ENCODE peak calls at places on chromosomes 12 and 14, in five cellular contexts. D, S, Q, A and B are unnamed samples. For H3K36me3, the result is how much of the 10 kb centered on the place peaks cover.

GRCh38 chr14:68208218-68208617 is 388.6 kb downstream of the RAD51B start:
- DNase-seq in A (no peak), D (no peak), Q (no peak), S (no peak), B (no peak)

GRCh38 chr12:30146561-30146960 is 362.8 kb upstream of the TMTC1 start:
- DNase-seq in S (no peak), A (no peak), D (no peak), Q (no peak), B (no peak)

GRCh38 chr12:122032570-122032969 is 10.9 kb downstream of the BCL7A start:
- DNase-seq in S (no peak), D (no peak), Q (peak), A (no peak), B (no peak)

GRCh38 chr14:66070542-66071319 is 415.4 kb upstream of the CCDC196 start:
- DNase-seq in S (no peak), A (no peak), D (peak), Q (peak), B (no peak)

GRCh38 chr14:93480867-93481266 is 50.1 kb downstream of the UNC79 start:
- DNase-seq in D (no peak), S (no peak), Q (no peak), A (no peak), B (no peak)

GRCh38 chr12:66044731-66045130 is 85.8 kb downstream of the LLPH start:
- DNase-seq in A (no peak), D (no peak), Q (no peak), S (no peak), B (no peak)

GRCh38 chr14:64761441-64762043 is 57.3 kb downstream of the PLEKHG3 start:
- DNase-seq in S (no peak), A (no peak), D (peak), Q (no peak), B (peak)

GRCh38 chr12:103877288-103877687 is 36.3 kb upstream of the NT5DC3 start:
- DNase-seq in A (no peak), D (no peak), Q (no peak), S (no peak), B (no peak)

GRCh38 chr14:101352567-101352966 is 208.7 kb upstream of the DIO3 start:
- DNase-seq in D (no peak), Q (no peak), S (peak), A (peak), B (no peak)

GRCh38 chr12:32885831-32886230 is 10.7 kb downstream of the PKP2 start:
- DNase-seq in Q (no peak), D (no peak), S (no peak), A (no peak), B (no peak)

GRCh38 chr12:43847427-43847826 is 11.5 kb downstream of the TMEM117 start:
- DNase-seq in Q (no peak), D (no peak), S (no peak), A (no peak), B (no peak)

GRCh38 chr14:46571970-46572369 is 79.6 kb downstream of the RPL10L start:
- DNase-seq in Q (no peak), S (no peak), A (no peak), D (no peak), B (no peak)

GRCh38 chr12:72267974-72268373 is 4.2 kb upstream of the TRHDE start:
- DNase-seq in S (no peak), D (no peak), Q (no peak), A (no peak), B (no peak)

GRCh38 chr14:71762575-71762974 is 169.7 kb upstream of the RGS6 start:
- DNase-seq in Q (no peak), D (no peak), S (no peak), A (no peak), B (no peak)

GRCh38 chr12:120658286-120659150 is 18.1 kb downstream of the CABP1 start:
- DNase-seq in S (no peak), A (no peak), Q (no peak), D (no peak), B (no peak)

GRCh38 chr14:76323331-76324050 is 52.4 kb upstream of the ESRRB start:
- DNase-seq in A (no peak), Q (no peak), S (peak), D (no peak), B (peak)

GRCh38 chr12:115354007-115354452 is 670.1 kb upstream of the TBX3 start:
- DNase-seq in D (peak), Q (no peak), S (peak), A (peak), B (peak)

GRCh38 chr12:121576851-121577391 is 3.9 kb downstream of the KDM2B start:
- DNase-seq in A (no peak), S (no peak), Q (no peak), D (no peak), B (no peak)

GRCh38 chr12:104504151-104504550 is 47.4 kb downstream of the CHST11 start:
- DNase-seq in S (no peak), D (no peak), A (no peak), Q (no peak), B (no peak)

GRCh38 chr12:112096070-112096469 is 12.5 kb downstream of the NAA25 start:
- DNase-seq in D (no peak), Q (no peak), S (no peak), A (no peak), B (no peak)

GRCh38 chr12:1474059-1474537 is 120.3 kb downstream of the FBXL14 start:
- DNase-seq in S (no peak), Q (no peak), D (no peak), A (no peak), B (no peak)

GRCh38 chr12:28583771-28584261 is 393.6 kb downstream of the CCDC91 start:
- DNase-seq in A (no peak), Q (no peak), D (no peak), S (no peak), B (no peak)

GRCh38 chr12:107642240-107642639 is 43.4 kb upstream of the PWP1 start:
- DNase-seq in S (no peak), A (no peak), D (no peak), Q (no peak), B (no peak)

GRCh38 chr14:91317381-91318313 is 73.1 kb upstream of the GPR68 start:
- DNase-seq in S (peak), Q (peak), A (no peak), D (peak), B (no peak)

GRCh38 chr14:71339650-71340415 is 432.6 kb downstream of the PCNX1 start:
- DNase-seq in S (no peak), A (no peak), D (no peak), Q (no peak), B (no peak)

GRCh38 chr12:82524020-82524419 is 162.7 kb upstream of the TMTC2 start:
- DNase-seq in A (no peak), D (no peak), S (no peak), Q (no peak), B (no peak)

GRCh38 chr12:26268841-26269553 is 73.6 kb downstream of the SSPN start:
- DNase-seq in Q (no peak), A (no peak), S (no peak), D (peak), B (no peak)

GRCh38 chr12:92551853-92552397 is 150.9 kb upstream of the PLEKHG7 start:
- DNase-seq in Q (no peak), A (no peak), S (no peak), D (no peak), B (no peak)

GRCh38 chr12:12147111-12147510 is 76.4 kb downstream of the BCL2L14 start:
- DNase-seq in D (no peak), S (no peak), Q (no peak), A (no peak), B (no peak)

GRCh38 chr12:70180140-70180539 is 63.1 kb upstream of the CNOT2 start:
- DNase-seq in Q (no peak), D (no peak), A (no peak), S (no peak), B (no peak)

GRCh38 chr12:23543767-23544166 is 405.7 kb downstream of the SOX5 start:
- DNase-seq in D (no peak), S (no peak), Q (no peak), A (no peak), B (no peak)

GRCh38 chr14:103616635-103617300 is 12.2 kb upstream of the KLC1 start:
- DNase-seq in S (no peak), A (no peak), Q (no peak), D (no peak), B (no peak)

GRCh38 chr12:106118278-106118820 is 20.4 kb downstream of the NUAK1 start:
- DNase-seq in Q (no peak), A (no peak), D (no peak), S (no peak), B (no peak)

GRCh38 chr12:129635003-129635685 is 268.7 kb downstream of the TMEM132D start:
- DNase-seq in Q (no peak), A (no peak), S (no peak), D (no peak), B (no peak)

GRCh38 chr14:85471744-85472143 is 58.2 kb upstream of the FLRT2 start:
- DNase-seq in S (no peak), D (peak), Q (no peak), A (no peak), B (no peak)

GRCh38 chr12:18139989-18140596 is 50.1 kb upstream of the RERGL start:
- DNase-seq in Q (no peak), S (no peak), D (no peak), A (no peak), B (no peak)

DNA sequence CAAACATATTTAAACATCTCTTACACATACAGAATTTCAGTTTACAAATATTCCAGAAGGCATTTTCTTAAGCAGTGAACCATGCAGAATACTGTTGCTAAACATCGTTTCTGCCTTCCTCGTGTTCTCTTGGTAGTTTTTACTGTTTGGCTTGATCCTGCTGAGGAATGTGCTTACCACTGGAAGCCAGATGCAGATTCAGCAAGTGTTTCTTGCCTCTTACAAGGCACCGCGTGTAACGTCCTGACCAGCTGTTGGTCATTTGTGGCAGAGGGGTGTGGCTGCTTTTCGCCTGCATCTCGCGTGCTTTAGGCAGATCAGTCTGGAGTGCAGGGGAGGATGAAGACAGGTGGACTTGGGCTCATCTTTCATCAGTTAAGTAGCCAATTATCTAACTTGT is 12.4 kb downstream of the EIF2B1 start:
- DNase-seq in Q (no peak), D (no peak), S (no peak), A (no peak), B (no peak)
- H3K36me3 ChIP-seq in Q (half or more), D (under half), S (half or more), A (half or more), B (half or more)

DNA sequence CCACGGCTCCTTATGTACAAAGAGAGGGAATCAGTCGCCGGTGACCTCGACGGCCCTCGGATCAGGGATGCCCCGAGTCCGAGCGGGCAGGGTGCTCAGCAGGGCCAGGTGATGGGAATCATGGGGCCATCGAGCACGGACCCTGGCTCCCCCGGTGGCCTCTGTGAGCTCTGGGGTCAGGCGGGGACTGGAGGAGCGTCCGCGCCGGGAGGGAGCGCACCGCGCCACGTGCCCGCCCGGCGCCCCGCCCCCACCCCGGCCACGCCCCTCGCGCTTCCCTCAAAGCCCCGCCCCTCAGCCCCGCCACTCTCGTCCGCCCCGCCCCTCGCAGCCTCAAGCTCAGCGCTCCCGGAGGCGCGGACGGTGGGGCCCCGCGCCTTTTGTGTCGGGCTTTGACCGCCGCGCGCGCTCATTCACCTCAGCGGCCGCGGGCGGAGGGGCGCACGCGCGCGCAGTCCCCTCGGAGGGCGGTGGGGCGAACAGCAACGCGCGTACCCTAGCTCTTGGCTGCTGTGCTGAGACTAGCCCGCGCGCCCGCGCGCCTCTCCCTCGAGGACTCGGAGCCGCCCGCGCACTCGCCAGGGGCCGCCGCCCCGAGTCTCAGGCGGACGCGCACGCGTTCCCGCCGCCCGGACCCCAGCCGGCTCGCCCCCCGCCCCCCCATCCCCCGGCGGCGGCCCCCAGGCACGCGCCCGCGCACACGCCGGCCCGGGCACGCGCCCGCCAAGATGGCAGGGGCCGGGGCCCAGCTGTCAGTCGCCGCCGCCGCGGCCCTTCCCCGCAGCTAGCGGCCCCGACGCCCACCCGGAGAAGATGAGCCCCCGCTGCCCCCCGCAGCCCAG is 93.9 kb upstream of the EVL start:
- DNase-seq in S (peak), Q (peak), A (peak), D (peak), B (peak)
- H3K27ac ChIP-seq in S (peak), Q (peak), A (peak), D (no peak), B (peak)

GRCh38 chr14:60647837-60648168 is 1.5 kb downstream of the SIX1 start:
- DNase-seq in S (no peak), D (no peak), Q (no peak), A (no peak), B (no peak)

GRCh38 chr14:60649815-60650381 is 621 bp upstream of the SIX1 start:
- DNase-seq in Q (no peak), A (no peak), S (no peak), D (no peak), B (no peak)

GRCh38 chr14:60647081-60647836 is 2.0 kb downstream of the SIX1 start:
- DNase-seq in A (no peak), S (no peak), D (no peak), Q (no peak), B (peak)

GRCh38 chr14:60648934-60649814 is at the start of gene SIX1:
- DNase-seq in S (no peak), D (peak), A (no peak), Q (no peak), B (peak)

DNA sequence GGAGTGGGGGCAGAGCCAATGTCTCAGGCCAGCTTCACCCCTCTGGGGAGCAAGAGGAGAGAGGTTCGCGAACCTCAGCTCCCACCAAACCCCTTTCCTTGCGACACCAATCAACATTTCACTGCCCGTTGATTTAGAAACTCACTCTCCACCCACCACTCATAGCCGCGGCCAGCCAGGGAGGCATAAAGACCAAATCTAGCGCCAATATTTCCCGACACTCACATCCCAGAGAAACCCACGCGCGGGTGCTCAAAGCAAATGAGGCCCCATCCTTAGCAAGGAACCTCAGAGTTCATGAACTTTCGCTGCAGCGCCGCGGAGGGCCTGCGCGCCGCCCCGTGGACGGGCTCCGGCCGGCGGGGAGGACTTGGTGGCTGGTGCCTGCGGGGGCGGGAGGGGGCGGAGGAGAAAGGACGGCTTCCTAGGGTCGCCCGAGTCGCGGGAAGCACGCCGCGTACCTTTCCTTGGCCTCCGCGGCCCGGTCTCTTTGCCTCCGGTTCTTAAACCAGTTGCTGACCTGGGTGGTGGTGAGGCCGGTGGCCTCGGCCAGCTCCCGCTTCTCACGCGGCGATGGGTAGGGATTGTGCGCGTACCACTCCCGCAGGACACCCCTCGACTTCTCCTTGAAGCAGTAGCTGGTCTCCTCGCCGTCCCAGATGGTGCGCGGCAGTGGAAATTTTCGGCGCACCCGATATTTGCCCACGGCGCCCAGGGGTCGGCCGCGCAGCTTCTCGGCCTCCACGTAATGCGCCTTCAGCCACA is 926 bp downstream of the SIX1 start:
- DNase-seq in S (no peak), Q (no peak), A (no peak), D (no peak), B (peak)
- H3K4me3 ChIP-seq in S (peak), Q (peak), A (peak), D (no peak), B (peak)

DNA sequence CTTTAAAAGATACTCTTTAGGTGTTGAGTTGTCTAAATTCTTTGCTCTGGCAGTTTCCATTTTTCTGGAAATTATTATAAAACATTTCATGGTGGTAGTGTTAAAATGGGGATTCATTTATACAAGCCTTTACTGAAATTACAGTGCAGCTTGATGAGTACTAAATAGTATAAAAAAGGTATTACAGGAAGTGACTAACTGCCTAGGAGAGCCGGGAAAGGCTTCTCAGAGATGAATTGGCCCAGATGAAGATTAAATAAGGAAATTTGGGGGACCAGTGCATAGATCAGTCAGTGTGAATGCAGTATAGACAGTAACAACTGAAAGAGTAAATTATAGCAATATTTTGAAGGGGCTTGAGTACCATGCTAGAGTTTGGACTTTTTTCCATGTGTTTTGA is 7.5 kb downstream of the PSMA6 start:
- DNase-seq in Q (no peak), D (no peak), S (no peak), A (no peak), B (no peak)
- H3K36me3 ChIP-seq in Q (under half), D (under half), S (under half), A (under half), B (half or more)

GRCh38 chr12:6047249-6048227 is 76.9 kb downstream of the VWF start:
- DNase-seq in Q (no peak), S (no peak), A (no peak), D (no peak), B (no peak)

GRCh38 chr12:6049587-6049986 is 74.9 kb downstream of the VWF start:
- DNase-seq in A (no peak), D (no peak), Q (no peak), S (no peak), B (no peak)

GRCh38 chr12:6052940-6053329 is 71.5 kb downstream of the VWF start:
- DNase-seq in S (no peak), D (no peak), A (no peak), Q (no peak), B (no peak)

GRCh38 chr12:6052206-6052939 is 72.1 kb downstream of the VWF start:
- DNase-seq in A (no peak), S (no peak), D (no peak), Q (no peak), B (no peak)

DNA sequence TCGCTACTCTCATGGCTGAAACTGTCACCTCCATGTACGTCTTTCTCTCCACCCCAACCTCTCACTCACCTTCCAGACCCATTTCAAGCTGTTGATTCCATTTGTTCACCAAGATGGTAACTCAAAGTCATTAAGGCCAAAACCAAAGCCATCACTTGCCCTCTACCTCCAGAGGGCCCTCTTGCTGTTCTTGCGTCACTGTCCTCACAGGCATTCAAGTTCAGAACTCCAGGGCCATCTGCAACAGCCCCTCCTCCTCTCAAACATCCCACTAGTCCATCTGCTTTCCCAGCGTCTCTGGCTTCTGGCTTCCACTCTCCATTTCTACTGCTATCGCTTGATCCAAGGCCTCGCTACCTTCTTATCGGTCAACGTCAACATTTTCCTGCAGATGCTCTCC is 74.5 kb downstream of the VWF start:
- DNase-seq in S (no peak), D (no peak), A (no peak), Q (no peak), B (no peak)
- H3K27ac ChIP-seq in S (no peak), D (no peak), A (no peak), Q (no peak), B (no peak)

GRCh38 chr12:113145720-113146551 is 3.6 kb upstream of the CFAP73 start:
- DNase-seq in D (no peak), S (no peak), A (no peak), Q (no peak), B (no peak)

GRCh38 chr12:113143959-113144358 is 5.6 kb upstream of the CFAP73 start:
- DNase-seq in A (no peak), D (no peak), Q (no peak), S (no peak), B (no peak)

GRCh38 chr12:113146999-113147398 is 2.5 kb upstream of the CFAP73 start:
- DNase-seq in D (no peak), A (no peak), S (no peak), Q (no peak), B (no peak)

GRCh38 chr12:113142886-113143329 is 6.6 kb upstream of the CFAP73 start:
- DNase-seq in D (no peak), A (no peak), S (no peak), Q (no peak), B (no peak)

GRCh38 chr12:113144771-113145170 is 4.8 kb upstream of the CFAP73 start:
- DNase-seq in Q (no peak), S (no peak), D (no peak), A (no peak), B (no peak)
- H3K4me3 ChIP-seq in Q (no peak), S (no peak), D (no peak), A (no peak), B (no peak)